ENCODE peak calls at places on chromosomes 5 and 9, in six cellular contexts. J is HepG2, L is GM12892, K is K562, S is H1, T is GM12878. Y is an unnamed sample.

GRCh38 chr9:70830618-70831017 is 290.8 kb downstream of the TRPM3 start:
- DNase-seq in T (no peak), J (no peak), L (no peak), S (no peak), K (no peak), Y (no peak)

GRCh38 chr5:36877667-36878420 is 1.3 kb downstream of the NIPBL start:
- DNase-seq in T (no peak), J (peak; percentile 47), L (no peak), K (peak; percentile 45), S (no peak), Y (no peak)

GRCh38 chr5:41968153-41968723 is 43.2 kb downstream of the FBXO4 start:
- DNase-seq in S (no peak), J (no peak), K (no peak), T (no peak), L (no peak), Y (no peak)

GRCh38 chr5:79464695-79465332 is 49.1 kb downstream of the HOMER1 start:
- DNase-seq in J (no peak), T (no peak), S (no peak), K (peak; percentile 37), L (peak; percentile 4), Y (peak; percentile 15)

GRCh38 chr9:126671381-126671831 is 57.7 kb downstream of the LMX1B start:
- DNase-seq in J (no peak), L (no peak), K (no peak), T (no peak), S (no peak), Y (no peak)

GRCh38 chr5:107937198-107937597 is 266.5 kb upstream of the EFNA5 start:
- DNase-seq in S (no peak), T (no peak), K (no peak), L (no peak), J (no peak), Y (no peak)

GRCh38 chr9:6055213-6055612 is 39.8 kb upstream of the RANBP6 start:
- DNase-seq in S (no peak), T (peak; percentile 58), K (peak; percentile 34), L (no peak), J (peak; percentile 66), Y (no peak)

GRCh38 chr9:22307013-22307711 is 139.5 kb upstream of the DMRTA1 start:
- DNase-seq in L (no peak), S (no peak), T (no peak), K (no peak), J (peak; percentile 43), Y (no peak)

GRCh38 chr5:149581931-149582768 is 852 bp downstream of the ARHGEF37 start:
- DNase-seq in T (no peak), L (no peak), S (peak; percentile 58), K (no peak), J (no peak), Y (no peak)

GRCh38 chr9:88777498-88778312 is 213.6 kb upstream of the S1PR3 start:
- DNase-seq in J (no peak), T (no peak), S (peak; percentile 34), L (no peak), K (no peak), Y (no peak)

GRCh38 chr5:170896779-170897178 is 35.0 kb downstream of the RANBP17 start:
- DNase-seq in L (no peak), K (no peak), J (no peak), S (peak; percentile 88), T (no peak), Y (no peak)

GRCh38 chr9:132711846-132712245 is 41.6 kb downstream of the GTF3C4 start:
- DNase-seq in L (no peak), J (no peak), T (no peak), K (no peak), S (no peak), Y (no peak)

GRCh38 chr9:86955003-86955402 is 7.7 kb upstream of the GAS1 start:
- DNase-seq in S (no peak), J (no peak), K (no peak), T (no peak), L (no peak), Y (no peak)

GRCh38 chr5:169636477-169637084 is 494 bp upstream of the DOCK2 start:
- DNase-seq in S (no peak), L (no peak), J (no peak), T (no peak), K (no peak), Y (no peak)

GRCh38 chr5:154858972-154859950 is 834 bp downstream of the CNOT8 start:
- DNase-seq in K (no peak), J (no peak), S (no peak), T (no peak), L (no peak), Y (no peak)

GRCh38 chr5:128749584-128749983 is 211.5 kb upstream of the FBN2 start:
- DNase-seq in K (no peak), S (no peak), J (no peak), T (no peak), L (no peak), Y (no peak)

GRCh38 chr5:151492729-151493128 is 45.3 kb downstream of the SLC36A1 start:
- DNase-seq in K (no peak), T (no peak), J (no peak), L (no peak), S (no peak), Y (no peak)

GRCh38 chr9:121688681-121689080 is 37.2 kb downstream of the DAB2IP start:
- DNase-seq in J (no peak), S (no peak), K (no peak), T (no peak), L (no peak), Y (no peak)

GRCh38 chr9:5441043-5441442 is 3.3 kb upstream of the PLGRKT start:
- DNase-seq in L (no peak), T (no peak), K (no peak), J (no peak), S (no peak), Y (no peak)

GRCh38 chr9:92626484-92626883 is 43.4 kb downstream of the IPPK start:
- DNase-seq in K (no peak), T (no peak), S (no peak), L (no peak), J (no peak), Y (no peak)

GRCh38 chr5:72505539-72505938 is 1.7 kb downstream of the ZNF366 start:
- DNase-seq in K (no peak), S (no peak), T (no peak), L (no peak), J (no peak), Y (no peak)

GRCh38 chr5:173924899-173925298 is 36.8 kb downstream of the CPEB4 start:
- DNase-seq in K (no peak), L (no peak), J (no peak), T (no peak), S (no peak), Y (no peak)

GRCh38 chr9:135650408-135650807 is 11.1 kb upstream of the GLT6D1 start:
- DNase-seq in S (peak; percentile 45), L (no peak), J (no peak), K (no peak), T (no peak), Y (no peak)

GRCh38 chr5:79225026-79225425 is 10.9 kb upstream of the JMY start:
- DNase-seq in K (no peak), S (no peak), J (no peak), L (no peak), T (no peak), Y (no peak)

DNA sequence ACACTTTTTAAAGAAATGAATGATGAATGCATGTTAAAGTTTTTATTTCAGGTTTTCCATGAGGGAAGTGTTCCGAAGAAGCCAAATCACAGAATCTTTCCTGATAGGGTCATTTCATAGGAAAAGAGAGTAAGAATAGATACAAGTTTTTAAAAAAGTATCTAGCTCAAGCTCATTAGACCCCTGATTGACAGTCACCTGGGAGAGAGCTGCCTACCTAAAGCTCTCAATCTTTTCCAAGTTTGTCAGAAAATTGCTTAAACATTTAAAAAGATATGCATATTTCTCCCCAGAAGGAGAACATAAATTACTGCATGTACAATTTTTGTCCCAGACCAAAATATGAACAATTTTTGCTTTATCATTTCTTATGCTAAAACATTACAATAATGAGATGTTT is 47.9 kb upstream of the CHSY3 start:
- DNase-seq in T (no peak), J (no peak), L (no peak), K (no peak), S (no peak), Y (no peak)
- TF ChIP-seq POLR2A in T (no peak), J (no peak), L (no peak), K (no peak), S (no peak), Y (no peak)

GRCh38 chr5:82050955-82051354 is 79.1 kb downstream of the ATG10 start:
- DNase-seq in K (no peak), T (no peak), S (no peak), L (no peak), J (no peak), Y (no peak)

GRCh38 chr5:82044015-82044414 is 72.2 kb downstream of the ATG10 start:
- DNase-seq in J (no peak), T (no peak), L (no peak), S (no peak), K (no peak), Y (no peak)

GRCh38 chr5:82045526-82046267 is 73.9 kb downstream of the ATG10 start:
- DNase-seq in S (no peak), T (no peak), L (no peak), K (no peak), J (no peak), Y (no peak)

DNA sequence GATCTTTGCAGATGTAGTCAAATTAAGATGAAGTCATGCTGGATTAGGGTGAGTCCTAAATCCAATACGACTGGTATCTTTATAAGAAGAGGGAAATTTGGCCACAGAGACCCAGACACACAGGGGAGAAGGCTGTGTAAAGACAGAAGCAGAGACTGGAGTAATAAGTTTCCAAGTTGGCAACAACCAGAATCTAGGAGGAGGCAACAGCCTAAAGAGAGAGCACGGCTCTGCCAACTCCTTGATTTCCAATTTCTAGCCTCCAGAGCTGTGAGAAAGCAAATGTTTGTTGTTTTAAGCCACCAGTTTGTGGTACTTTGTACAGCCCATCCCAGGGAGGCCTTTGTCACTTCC is 74.4 kb downstream of the ATG10 start:
- DNase-seq in S (no peak), L (no peak), K (no peak), T (no peak), J (no peak), Y (no peak)
- TF ChIP-seq TAF1 in S (no peak), L (no peak), K (no peak), T (no peak), J (no peak), Y (no peak)

GRCh38 chr5:82277987-82278710 is at the start of gene RPS23:
- DNase-seq in K (peak; percentile 91), S (peak; percentile 89), J (peak; percentile 86), T (peak; percentile 74), L (peak; percentile 54), Y (peak; percentile 60)
- TF ChIP-seq POLR2A in K (peak; percentile 97), S (peak; percentile 89), J (peak; percentile 89), T (peak; percentile 99), L (peak; percentile 99), Y (peak; percentile 98)

GRCh38 chr9:13901176-13901575 is 412.8 kb downstream of the NFIB start:
- DNase-seq in T (no peak), S (no peak), J (no peak), L (no peak), K (no peak), Y (no peak)

GRCh38 chr9:13900449-13900848 is 413.5 kb downstream of the NFIB start:
- DNase-seq in J (no peak), T (no peak), S (no peak), L (no peak), K (no peak), Y (no peak)

GRCh38 chr9:13902286-13902685 is 411.7 kb downstream of the NFIB start:
- DNase-seq in S (no peak), J (no peak), T (no peak), L (no peak), K (no peak), Y (no peak)

GRCh38 chr9:13904311-13904710 is 409.6 kb downstream of the NFIB start:
- DNase-seq in K (no peak), L (no peak), J (no peak), S (no peak), T (no peak), Y (no peak)

GRCh38 chr9:13904746-13905145 is 409.2 kb downstream of the NFIB start:
- DNase-seq in T (no peak), L (no peak), J (no peak), K (no peak), S (no peak), Y (no peak)
- TF ChIP-seq TAF1 in T (no peak), L (no peak), J (no peak), K (no peak), S (no peak), Y (no peak)

Y was measured in GM12891.